ENCODE peak calls at places on chromosomes 5 and 9, in five cellular contexts. A, J, N, E and P are unnamed samples.

GRCh38 chr9:134174073-134174449 is 9.7 kb upstream of the RNU6ATAC start:
- DNase-seq in N (no peak), E (no peak), J (no peak), A (no peak), P (no peak)

GRCh38 chr9:32554107-32554506 is 1.7 kb upstream of the TOPORS start:
- DNase-seq in J (no peak), E (no peak), N (no peak), A (no peak), P (no peak)

GRCh38 chr9:75855509-75855908 is 35.0 kb upstream of the PCSK5 start:
- DNase-seq in J (peak), N (no peak), A (no peak), E (no peak), P (peak)

GRCh38 chr5:163821142-163821541 is 315.7 kb downstream of the MAT2B start:
- DNase-seq in E (peak), J (no peak), A (no peak), N (no peak), P (no peak)

GRCh38 chr9:14346301-14346721 is 32.4 kb upstream of the NFIB start:
- DNase-seq in E (peak), A (no peak), N (no peak), J (peak), P (no peak)

GRCh38 chr5:172437445-172438303 is 16.7 kb downstream of the SH3PXD2B start:
- DNase-seq in A (peak), J (peak), N (no peak), E (no peak), P (peak)

GRCh38 chr5:59673438-59674058 is 220.0 kb downstream of the PDE4D start:
- DNase-seq in N (no peak), E (no peak), A (no peak), J (peak), P (peak)

GRCh38 chr9:94812343-94812742 is 85.8 kb downstream of the AOPEP start:
- DNase-seq in A (peak), J (peak), N (no peak), E (no peak), P (peak)

GRCh38 chr9:91580136-91580535 is 156.5 kb upstream of the NFIL3 start:
- DNase-seq in A (no peak), J (peak), E (no peak), N (no peak), P (peak)

GRCh38 chr9:129007035-129007765 is 20.9 kb downstream of the SH3GLB2 start:
- DNase-seq in E (no peak), A (no peak), J (no peak), N (no peak), P (no peak)

GRCh38 chr5:143921525-143922311 is 109.8 kb downstream of the HMHB1 start:
- DNase-seq in N (no peak), J (peak), E (no peak), A (peak), P (peak)

GRCh38 chr5:10367586-10367985 is 14.1 kb downstream of the MARCHF6 start:
- DNase-seq in A (no peak), E (no peak), N (no peak), J (peak), P (peak)

GRCh38 chr9:133050142-133050541 is 11.6 kb upstream of the CEL start:
- DNase-seq in J (peak), E (no peak), A (no peak), N (no peak), P (no peak)

GRCh38 chr5:145637396-145637795 is 197.7 kb downstream of the PRELID2 start:
- DNase-seq in J (peak), E (no peak), A (no peak), N (no peak), P (peak)

GRCh38 chr9:69768716-69769115 is 8.9 kb upstream of the PTAR1 start:
- DNase-seq in A (no peak), E (no peak), J (no peak), N (no peak), P (peak)

GRCh38 chr9:21634951-21635350 is 152.8 kb upstream of the IFNE start:
- DNase-seq in A (no peak), J (no peak), N (no peak), E (no peak), P (no peak)

GRCh38 chr5:103469288-103470065 is 93.1 kb downstream of the NUDT12 start:
- DNase-seq in N (no peak), A (no peak), E (no peak), J (no peak), P (peak)

GRCh38 chr5:139473105-139473504 is 2.3 kb downstream of the SMIM33 start:
- DNase-seq in J (no peak), E (peak), A (no peak), N (no peak), P (no peak)

GRCh38 chr5:178895615-178896571 is at the start of gene ZFP2:
- DNase-seq in A (no peak), N (no peak), J (peak), E (peak), P (peak)

GRCh38 chr5:124659798-124660197 is 86.6 kb downstream of the ZNF608 start:
- DNase-seq in A (no peak), E (no peak), J (no peak), N (no peak), P (peak)

GRCh38 chr5:106862450-106863193 is 808.1 kb downstream of the EFNA5 start:
- DNase-seq in J (peak), N (no peak), E (no peak), A (no peak), P (no peak)